ENCODE peak calls at places on chromosomes 16 and 17, in eight cellular contexts. V is heart right ventricle, H is AG10803, J is IMR-90, D is lower lobe of right lung, Y is heart left ventricle, K is HFF-Myc, U is B cell. C is an unnamed sample.
A peak's percentile ranks its signal among the peaks of the same experiment; 100 is the strongest.

GRCh38 chr17:76561799-76562268 is 22.0 kb downstream of the PRCD start:
- DNase-seq in J (no peak), Y (peak; percentile 26), V (no peak), H (peak; percentile 89), K (no peak), D (no peak), U (no peak), C (no peak)

GRCh38 chr16:84312783-84313382 is 18.2 kb downstream of the WFDC1 start:
- DNase-seq in Y (no peak), V (no peak), K (no peak), J (no peak), U (no peak), D (peak; percentile 58), H (no peak), C (peak; percentile 41)

GRCh38 chr16:3444032-3444388 is 530 bp downstream of the NAA60 start:
- DNase-seq in V (no peak), K (no peak), U (no peak), Y (no peak), J (peak; percentile 80), D (peak; percentile 44), H (peak; percentile 79), C (no peak)

GRCh38 chr17:31533546-31534155 is 142.2 kb downstream of the RAB11FIP4 start:
- DNase-seq in Y (peak; percentile 59), H (peak; percentile 68), J (peak; percentile 88), V (no peak), D (no peak), K (peak; percentile 46), U (no peak), C (peak; percentile 44)

GRCh38 chr16:30953511-30954124 is 3.9 kb upstream of the SETD1A start:
- DNase-seq in H (peak; percentile 67), J (peak; percentile 71), U (peak; percentile 57), V (peak; percentile 53), K (peak; percentile 45), D (peak; percentile 69), Y (peak; percentile 68), C (peak; percentile 82)

GRCh38 chr16:81447383-81448101 is 2.9 kb downstream of the CMIP start:
- DNase-seq in J (no peak), H (no peak), D (peak; percentile 66), Y (no peak), V (no peak), U (no peak), K (no peak), C (no peak)

GRCh38 chr17:36849871-36850348 is 87.4 kb upstream of the LHX1 start:
- DNase-seq in V (no peak), Y (no peak), H (peak; percentile 52), J (peak; percentile 63), K (peak; percentile 68), D (no peak), U (no peak), C (no peak)

GRCh38 chr16:48053346-48053745 is 102.4 kb downstream of the ABCC12 start:
- DNase-seq in H (peak; percentile 40), J (peak; percentile 69), V (no peak), K (peak; percentile 4), D (peak; percentile 52), U (no peak), Y (no peak), C (peak; percentile 39)

GRCh38 chr17:30165960-30166359 is 49.3 kb downstream of the NSRP1 start:
- DNase-seq in U (no peak), D (no peak), H (no peak), K (no peak), V (no peak), J (no peak), Y (no peak), C (no peak)

GRCh38 chr16:4908854-4909401 is 28.0 kb downstream of the PPL start:
- DNase-seq in J (no peak), H (no peak), U (no peak), Y (no peak), D (no peak), K (no peak), V (no peak), C (no peak)

GRCh38 chr17:73396429-73397277 is 84.9 kb upstream of the CDC42EP4 start:
- DNase-seq in D (peak; percentile 24), Y (no peak), K (no peak), J (peak; percentile 4), V (no peak), U (no peak), H (no peak), C (no peak)

GRCh38 chr16:82055117-82055516 is 20.1 kb downstream of the HSD17B2 start:
- DNase-seq in V (no peak), J (no peak), Y (no peak), U (no peak), H (no peak), K (no peak), D (no peak), C (no peak)

GRCh38 chr17:2412561-2413021 is 11.7 kb upstream of the MNT start:
- DNase-seq in K (no peak), H (peak; percentile 75), U (no peak), Y (no peak), J (no peak), V (no peak), D (no peak), C (no peak)
- TF ChIP-seq CTCF in K (no peak), H (peak; percentile 39), U (no peak), Y (peak; percentile 41), J (peak; percentile 22), V (no peak), D (no peak), C (no peak)

GRCh38 chr16:78137782-78138616 is 38.5 kb downstream of the WWOX start:
- DNase-seq in J (no peak), H (no peak), V (no peak), Y (no peak), D (no peak), U (no peak), K (no peak), C (no peak)

GRCh38 chr16:78147846-78148535 is 48.5 kb downstream of the WWOX start:
- DNase-seq in U (no peak), K (no peak), Y (no peak), V (no peak), D (no peak), H (no peak), J (no peak), C (no peak)

GRCh38 chr16:78140818-78141466 is 41.5 kb downstream of the WWOX start:
- DNase-seq in K (no peak), V (no peak), J (no peak), H (no peak), Y (no peak), D (no peak), U (no peak), C (no peak)

GRCh38 chr16:78146807-78147206 is 47.4 kb downstream of the WWOX start:
- DNase-seq in V (no peak), K (no peak), U (no peak), H (no peak), J (no peak), D (no peak), Y (no peak), C (no peak)

DNA sequence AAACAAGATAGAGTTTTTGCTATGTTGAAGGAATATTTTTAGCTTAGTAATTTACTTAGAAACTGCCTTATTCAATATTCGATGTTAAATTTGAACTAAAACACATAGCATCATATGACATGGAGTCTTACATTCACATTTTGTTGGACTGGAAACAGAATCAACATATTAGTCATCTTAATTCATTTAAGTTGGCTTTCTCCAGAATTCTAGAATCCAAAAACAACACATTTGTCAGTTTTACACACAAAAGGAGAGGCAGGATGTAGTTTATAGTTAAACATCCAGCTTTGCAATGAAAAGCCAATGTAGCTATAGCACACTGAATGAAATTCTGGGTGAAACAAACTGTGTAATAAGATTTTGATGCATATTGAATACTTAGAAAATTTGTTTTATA is 43.3 kb downstream of the WWOX start:
- DNase-seq in Y (no peak), J (no peak), V (no peak), K (no peak), U (no peak), D (no peak), H (no peak), C (no peak)
- TF ChIP-seq CTCF in Y (no peak), J (no peak), V (no peak), K (no peak), U (no peak), D (no peak), H (no peak), C (no peak)

GRCh38 chr17:4008082-4008435 is 43.8 kb upstream of the ATP2A3 start:
- DNase-seq in H (no peak), Y (no peak), U (no peak), D (no peak), K (no peak), J (peak; percentile 36), V (no peak), C (no peak)
- TF ChIP-seq CTCF in H (no peak), Y (peak; percentile 22), U (no peak), D (no peak), K (no peak), J (peak; percentile 35), V (peak; percentile 9), C (no peak)

GRCh38 chr16:49382916-49383315 is 9.3 kb downstream of the C16orf78 start:
- DNase-seq in Y (no peak), U (no peak), J (no peak), K (no peak), V (no peak), D (no peak), H (no peak), C (no peak)
- TF ChIP-seq CTCF in Y (no peak), U (no peak), J (no peak), K (no peak), V (no peak), D (no peak), H (no peak), C (peak; percentile 13)

GRCh38 chr17:46010597-46011186 is 11.6 kb downstream of the STH start:
- DNase-seq in H (no peak), K (no peak), D (no peak), J (no peak), Y (no peak), V (no peak), U (no peak), C (no peak)
- TF ChIP-seq CTCF in H (no peak), K (no peak), D (no peak), J (no peak), Y (no peak), V (no peak), U (no peak), C (no peak)

GRCh38 chr17:27746881-27747280 is 53.4 kb downstream of the NOS2 start:
- DNase-seq in U (no peak), J (no peak), H (no peak), Y (no peak), D (no peak), K (no peak), V (no peak), C (no peak)
- TF ChIP-seq CTCF in U (no peak), J (no peak), H (no peak), Y (no peak), D (no peak), K (no peak), V (no peak), C (no peak)

GRCh38 chr17:61409301-61410099 is 9.9 kb downstream of the TBX2 start:
- DNase-seq in J (peak; percentile 78), H (peak; percentile 57), Y (peak; percentile 49), K (no peak), D (peak; percentile 63), V (peak; percentile 59), U (peak; percentile 42), C (peak; percentile 79)
- TF ChIP-seq CTCF in J (peak; percentile 67), H (peak; percentile 43), Y (peak; percentile 51), K (peak; percentile 41), D (peak; percentile 33), V (peak; percentile 39), U (peak; percentile 12), C (peak; percentile 10)

DNA sequence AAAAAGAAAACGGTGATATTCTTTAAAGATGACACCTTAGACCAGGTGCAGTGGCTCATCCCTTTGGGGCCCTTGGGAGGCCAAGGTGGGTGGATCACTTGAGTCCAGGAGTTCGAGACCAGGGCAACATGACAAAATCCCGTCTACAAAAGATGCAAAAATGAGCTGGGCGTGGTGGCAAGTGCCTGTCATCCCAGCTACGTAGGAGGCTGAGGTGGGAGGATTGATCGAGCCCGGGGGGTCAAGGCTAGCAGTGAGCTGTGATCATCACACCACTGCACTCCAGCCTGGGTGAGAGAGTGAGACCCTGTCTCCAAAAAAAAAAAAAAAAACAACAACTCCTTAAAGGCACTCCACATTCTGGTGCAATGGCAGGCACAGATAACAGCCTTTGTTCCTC is 56.4 kb upstream of the CACNG5 start:
- DNase-seq in V (no peak), K (no peak), U (no peak), Y (no peak), J (no peak), H (no peak), D (no peak), C (no peak)
- TF ChIP-seq CTCF in V (no peak), K (no peak), U (no peak), Y (no peak), J (no peak), H (no peak), D (no peak), C (no peak)